ENCODE peak calls at places on chromosomes 3 and 15, in ten cellular contexts. O is tibial nerve, Y is stomach, H is K562, D is HepG2, K is esophagus muscularis mucosa, V is suprapubic skin, U is ovary, P is SK-N-SH, M is A549. S is an unnamed sample.

GRCh38 chr3:40516201-40516600 is 8.6 kb upstream of the ZNF621 start:
- DNase-seq in O (no peak), Y (no peak), H (no peak), D (no peak), K (no peak), V (no peak), U (no peak), P (no peak), M (no peak), S (no peak)

GRCh38 chr3:185164428-185165217 is 11.8 kb upstream of the C3orf70 start:
- DNase-seq in O (no peak), Y (no peak), H (no peak), D (no peak), K (no peak), V (no peak), U (no peak), P (no peak), M (no peak), S (no peak)

GRCh38 chr3:4634894-4635293 is 141.7 kb downstream of the ITPR1 start:
- DNase-seq in O (no peak), Y (no peak), H (no peak), D (no peak), K (no peak), V (no peak), U (no peak), P (no peak), M (no peak), S (no peak)

GRCh38 chr3:169458323-169458722 is 205.2 kb downstream of the MECOM start:
- DNase-seq in O (no peak), Y (no peak), H (no peak), D (no peak), K (no peak), V (no peak), U (no peak), P (no peak), M (no peak), S (no peak)

GRCh38 chr3:15171096-15171495 is 35.0 kb upstream of the CAPN7 start:
- DNase-seq in O (no peak), Y (no peak), H (no peak), D (peak; percentile 98), K (no peak), V (no peak), U (no peak), P (no peak), M (no peak), S (no peak)

GRCh38 chr3:126537730-126538281 is 13.9 kb downstream of the CHST13 start:
- DNase-seq in O (no peak), Y (no peak), H (no peak), D (no peak), K (no peak), V (peak; percentile 67), U (peak; percentile 6), P (no peak), M (no peak), S (peak; percentile 54)

GRCh38 chr15:54097019-54097418 is 118.8 kb downstream of the UNC13C start:
- DNase-seq in O (no peak), Y (no peak), H (no peak), D (no peak), K (no peak), V (no peak), U (no peak), P (no peak), M (no peak), S (no peak)

GRCh38 chr3:25603703-25604102 is 61.0 kb downstream of the TOP2B start:
- DNase-seq in O (peak; percentile 22), Y (no peak), H (no peak), D (no peak), K (no peak), V (no peak), U (no peak), P (no peak), M (no peak), S (no peak)

GRCh38 chr15:100919481-100920405 is 586 bp downstream of the LRRK1 start:
- DNase-seq in O (no peak), Y (no peak), H (no peak), D (no peak), K (no peak), V (no peak), U (peak; percentile 51), P (peak; percentile 75), M (peak; percentile 61), S (peak; percentile 39)

GRCh38 chr3:102674284-102674683 is 239.5 kb downstream of the ZPLD1 start:
- DNase-seq in O (no peak), Y (no peak), H (no peak), D (no peak), K (no peak), V (no peak), U (no peak), P (no peak), M (no peak), S (no peak)

GRCh38 chr15:90956551-90957104 is 1.9 kb downstream of the RCCD1 start:
- DNase-seq in O (peak; percentile 76), Y (peak; percentile 83), H (peak; percentile 37), D (no peak), K (no peak), V (peak; percentile 82), U (peak; percentile 83), P (peak; percentile 96), M (peak; percentile 97), S (peak; percentile 82)

GRCh38 chr15:70212963-70213315 is 115.2 kb upstream of the TLE3 start:
- DNase-seq in O (no peak), Y (no peak), H (no peak), D (no peak), K (no peak), V (peak; percentile 53), U (no peak), P (no peak), M (no peak), S (no peak)

DNA sequence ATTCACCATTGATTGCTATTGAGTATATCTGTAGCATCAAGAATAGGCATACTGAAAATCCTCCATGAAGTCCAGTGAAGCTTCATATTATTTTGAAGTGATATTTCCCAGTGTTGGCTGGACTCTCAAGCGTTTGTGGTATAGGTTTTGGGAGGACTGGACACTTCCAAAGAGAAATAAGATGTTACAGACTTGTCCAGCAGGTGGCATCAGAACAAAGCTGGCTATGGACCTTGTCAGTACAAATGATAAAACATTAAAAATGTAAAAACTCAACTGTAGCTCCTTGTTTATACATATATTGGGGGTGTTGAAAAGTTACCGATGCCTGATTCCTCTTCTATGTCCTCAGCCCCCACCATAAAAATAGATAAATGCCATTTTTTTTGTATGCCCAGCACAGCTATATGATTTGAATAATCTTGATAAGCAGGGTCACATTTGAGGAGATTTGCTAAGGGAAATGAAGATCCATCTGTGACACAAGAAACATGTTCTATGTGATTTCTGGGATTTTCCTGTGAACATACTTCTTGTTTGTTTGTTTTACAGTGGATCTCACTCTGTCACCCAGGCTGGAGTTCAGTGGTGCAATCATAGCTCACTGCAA is 54.5 kb upstream of the GOLGA6B start:
- DNase-seq in O (peak; percentile 48), Y (no peak), H (peak; percentile 52), D (peak; percentile 37), K (no peak), V (no peak), U (no peak), P (peak; percentile 55), M (peak; percentile 69), S (no peak)
- TF ChIP-seq EP300 in O (no peak), Y (no peak), H (no peak), D (no peak), K (no peak), V (no peak), U (no peak), P (no peak), M (no peak), S (no peak)

DNA sequence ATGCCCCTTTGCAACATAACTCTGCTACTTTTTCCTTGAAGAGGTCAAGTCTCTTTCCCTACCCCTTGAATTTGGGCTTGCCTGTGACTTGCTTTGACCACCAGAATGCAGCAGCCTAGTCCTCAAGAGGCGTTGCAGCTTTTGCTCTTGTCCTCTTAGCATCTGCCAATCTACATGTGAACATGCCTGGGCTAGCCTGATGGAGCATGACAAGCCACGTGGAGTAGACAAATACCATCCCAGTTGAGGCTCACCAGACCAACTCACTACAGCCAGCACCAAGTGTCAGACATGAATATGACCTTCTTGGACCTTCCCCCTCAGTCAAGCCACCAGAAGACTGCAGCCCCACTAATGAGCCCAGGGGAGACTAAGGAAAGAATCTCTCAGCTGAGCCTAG is 32.9 kb downstream of the AMOTL2 start:
- DNase-seq in O (no peak), Y (no peak), H (no peak), D (no peak), K (no peak), V (peak; percentile 26), U (no peak), P (no peak), M (no peak), S (no peak)
- TF ChIP-seq EP300 in O (no peak), Y (no peak), H (no peak), D (no peak), K (no peak), V (no peak), U (no peak), P (no peak), M (no peak), S (no peak)

GRCh38 chr3:186365202-186365974 is 3.4 kb upstream of the DGKG start:
- DNase-seq in O (no peak), Y (no peak), H (no peak), D (no peak), K (no peak), V (no peak), U (no peak), P (no peak), M (no peak), S (no peak)

GRCh38 chr3:186367631-186368030 is 5.6 kb upstream of the DGKG start:
- DNase-seq in O (no peak), Y (no peak), H (no peak), D (no peak), K (no peak), V (no peak), U (no peak), P (no peak), M (no peak), S (no peak)

GRCh38 chr3:186368164-186368563 is 6.1 kb upstream of the DGKG start:
- DNase-seq in O (no peak), Y (no peak), H (no peak), D (no peak), K (no peak), V (no peak), U (no peak), P (no peak), M (no peak), S (no peak)

GRCh38 chr3:186368717-186369116 is 6.7 kb upstream of the DGKG start:
- DNase-seq in O (no peak), Y (no peak), H (no peak), D (no peak), K (no peak), V (no peak), U (no peak), P (no peak), M (no peak), S (no peak)

DNA sequence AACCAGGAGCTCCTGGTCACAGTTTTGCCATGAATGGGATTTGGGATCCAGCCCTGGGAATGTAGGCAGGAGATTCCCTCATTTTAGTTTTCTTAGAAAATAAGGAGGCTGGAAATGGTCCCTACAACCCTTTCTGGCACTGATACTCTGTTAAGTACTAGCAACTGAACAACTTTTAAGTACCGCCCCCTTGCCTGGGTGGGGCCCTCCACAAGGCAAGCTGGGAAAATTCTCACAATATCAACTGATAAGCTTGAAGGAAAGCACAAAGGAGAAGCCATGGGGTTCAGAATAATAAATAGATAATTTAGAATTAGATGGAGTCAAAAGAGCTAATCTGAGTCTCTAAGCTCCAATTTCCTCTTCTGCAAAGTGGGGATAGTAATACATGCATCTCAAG is 4.2 kb upstream of the DGKG start:
- DNase-seq in O (no peak), Y (no peak), H (no peak), D (no peak), K (no peak), V (no peak), U (no peak), P (no peak), M (no peak), S (no peak)
- TF ChIP-seq EP300 in O (no peak), Y (no peak), H (no peak), D (no peak), K (no peak), V (no peak), U (no peak), P (no peak), M (no peak), S (no peak)

GRCh38 chr3:99250272-99250671 is 348.8 kb upstream of the DCBLD2 start:
- DNase-seq in O (no peak), Y (no peak), H (no peak), D (no peak), K (no peak), V (no peak), U (no peak), P (no peak), M (no peak), S (no peak)
- TF ChIP-seq EP300 in O (no peak), Y (no peak), H (no peak), D (no peak), K (no peak), V (no peak), U (no peak), P (no peak), M (no peak), S (no peak)